ENCODE peak calls at places on chromosomes 11 and 22, in six cellular contexts. I is EH; L is substantia nigra; O is breast epithelium; W is vagina; P is stimulated activated CD4-positive, alpha-beta T cell treated with anti-CD3 and anti-CD28 coated beads, Interleukin-4, amount 100 ng/mL, for 48 hours. K is an unnamed sample.
A peak's percentile ranks its signal among the peaks of the same experiment; 100 is the strongest.

GRCh38 chr11:32164836-32165235 is 74.0 kb downstream of the RCN1 start:
- DNase-seq in W (no peak), L (no peak), O (no peak), P (no peak), I (no peak), K (no peak)

GRCh38 chr22:44091751-44092150 is 67.6 kb downstream of the PARVB start:
- DNase-seq in L (no peak), O (no peak), W (no peak), I (no peak), P (no peak), K (no peak)

GRCh38 chr11:8533332-8533731 is 60.7 kb downstream of the STK33 start:
- DNase-seq in L (no peak), W (no peak), I (no peak), O (no peak), P (no peak), K (no peak)

GRCh38 chr11:113314065-113314388 is 356 bp upstream of the TTC12 start:
- DNase-seq in I (no peak), P (no peak), W (no peak), L (no peak), O (no peak), K (no peak)

GRCh38 chr11:19978668-19979518 is 181.4 kb downstream of the DBX1 start:
- DNase-seq in P (no peak), W (no peak), I (peak; percentile 86), O (no peak), L (no peak), K (peak; percentile 84)

GRCh38 chr22:30488121-30488520 is 16.3 kb upstream of the SEC14L3 start:
- DNase-seq in L (no peak), O (no peak), W (no peak), I (no peak), P (no peak), K (no peak)

GRCh38 chr11:130995266-130995665 is 79.0 kb upstream of the SNX19 start:
- DNase-seq in P (no peak), L (no peak), W (no peak), O (no peak), I (no peak), K (no peak)

GRCh38 chr11:120562806-120563425 is 51.4 kb downstream of the GRIK4 start:
- DNase-seq in W (no peak), P (no peak), I (no peak), O (no peak), L (no peak), K (no peak)

GRCh38 chr22:49848690-49849160 is 4.9 kb upstream of the ZBED4 start:
- DNase-seq in W (no peak), P (no peak), O (peak; percentile 52), I (no peak), L (no peak), K (peak; percentile 15)

GRCh38 chr11:76600124-76600655 is 70.4 kb downstream of the LRRC32 start:
- DNase-seq in I (no peak), P (no peak), L (no peak), W (peak; percentile 46), O (peak; percentile 25), K (no peak)

GRCh38 chr11:127000291-127000968 is at the start of gene KIRREL3:
- DNase-seq in L (peak; percentile 71), W (no peak), I (peak; percentile 68), P (no peak), O (no peak), K (peak; percentile 69)

GRCh38 chr22:44870021-44870420 is 117.6 kb downstream of the ARHGAP8 start:
- DNase-seq in L (no peak), W (no peak), P (no peak), I (peak; percentile 29), O (no peak), K (peak; percentile 64)

GRCh38 chr22:44604455-44604854 is 97.5 kb upstream of the PRR5 start:
- DNase-seq in O (no peak), W (no peak), I (no peak), P (no peak), L (no peak), K (no peak)

GRCh38 chr11:21710791-21711190 is 482.1 kb upstream of the ANO5 start:
- DNase-seq in P (no peak), W (no peak), L (no peak), O (no peak), I (no peak), K (no peak)

GRCh38 chr11:111923951-111924350 is 5.2 kb downstream of the C11orf52 start:
- DNase-seq in L (no peak), W (no peak), O (no peak), P (no peak), I (peak; percentile 69), K (no peak)

GRCh38 chr22:48476599-48476998 is 1351.1 kb downstream of the BRD1 start:
- DNase-seq in O (peak; percentile 47), I (no peak), W (no peak), L (no peak), P (no peak), K (no peak)

GRCh38 chr11:34188181-34188580 is 82.8 kb downstream of the NAT10 start:
- DNase-seq in O (no peak), L (no peak), I (no peak), P (no peak), W (no peak), K (no peak)

GRCh38 chr11:116232364-116232801 is 540.4 kb downstream of the BUD13 start:
- DNase-seq in P (no peak), L (peak; percentile 40), O (no peak), W (no peak), I (no peak), K (peak; percentile 36)

GRCh38 chr22:48734961-48735360 is 1092.7 kb downstream of the BRD1 start:
- DNase-seq in P (no peak), I (no peak), W (no peak), O (no peak), L (no peak), K (no peak)

GRCh38 chr11:117545706-117546105 is 218.1 kb downstream of the CEP164 start:
- DNase-seq in W (no peak), I (no peak), L (no peak), P (no peak), O (no peak), K (no peak)

GRCh38 chr22:39917091-39917703 is 16.3 kb downstream of the GRAP2 start:
- DNase-seq in W (no peak), P (no peak), I (no peak), O (no peak), L (no peak), K (no peak)

GRCh38 chr11:46456676-46457432 is 65.3 kb upstream of the CHRM4 start:
- DNase-seq in P (no peak), W (no peak), O (no peak), L (no peak), I (no peak), K (no peak)

GRCh38 chr11:64963072-64963631 is 8.8 kb downstream of the MAJIN start:
- DNase-seq in W (no peak), P (no peak), O (no peak), L (no peak), I (no peak), K (no peak)

GRCh38 chr11:30017467-30017895 is 651 bp upstream of the KCNA4 start:
- DNase-seq in I (no peak), P (no peak), O (no peak), W (no peak), L (no peak), K (peak; percentile 5)

GRCh38 chr22:27302501-27302900 is 499.1 kb downstream of the MN1 start:
- DNase-seq in O (no peak), P (no peak), W (no peak), L (no peak), I (no peak), K (no peak)

GRCh38 chr11:116499396-116500001 is 273.3 kb downstream of the BUD13 start:
- DNase-seq in O (peak; percentile 65), I (peak; percentile 45), W (no peak), P (peak; percentile 76), L (peak; percentile 33), K (peak; percentile 73)

GRCh38 chr11:131464024-131464423 is 93.6 kb downstream of the NTM start:
- DNase-seq in I (no peak), P (no peak), L (no peak), W (no peak), O (no peak), K (no peak)

GRCh38 chr22:32323513-32324164 is 34.0 kb upstream of the RFPL3 start:
- DNase-seq in L (no peak), P (no peak), I (no peak), W (peak; percentile 82), O (peak; percentile 48), K (no peak)

GRCh38 chr11:14593671-14594070 is 49.9 kb upstream of the PDE3B start:
- DNase-seq in W (no peak), L (no peak), I (no peak), O (no peak), P (no peak), K (no peak)

GRCh38 chr11:94938399-94939055 is 34.8 kb downstream of the CWC15 start:
- DNase-seq in I (peak; percentile 99), O (no peak), L (peak; percentile 86), P (no peak), W (no peak), K (peak; percentile 80)

GRCh38 chr11:130550160-130550559 is 101.7 kb downstream of the ADAMTS15 start:
- DNase-seq in L (no peak), P (no peak), W (no peak), O (no peak), I (no peak), K (no peak)

GRCh38 chr11:12087075-12087775 is 23.2 kb upstream of the MICAL2 start:
- DNase-seq in P (no peak), W (no peak), O (no peak), L (peak; percentile 34), I (peak; percentile 89), K (peak; percentile 76)

GRCh38 chr11:3126207-3126865 is 38.8 kb downstream of the OSBPL5 start:
- DNase-seq in L (no peak), P (no peak), O (peak; percentile 76), W (no peak), I (no peak), K (no peak)

GRCh38 chr11:75814369-75814685 is 683 bp upstream of the UVRAG start:
- DNase-seq in I (no peak), P (no peak), L (no peak), O (no peak), W (no peak), K (no peak)

GRCh38 chr22:24156146-24156914 is 25.0 kb upstream of the SUSD2 start:
- DNase-seq in I (peak; percentile 64), L (peak; percentile 81), W (no peak), O (no peak), P (peak; percentile 55), K (peak; percentile 75)

GRCh38 chr11:111454561-111455192 is 57.5 kb downstream of the BTG4 start:
- DNase-seq in P (peak; percentile 70), L (peak; percentile 47), I (peak; percentile 76), O (no peak), W (no peak), K (peak; percentile 84)

GRCh38 chr11:86717817-86718501 is 45.5 kb upstream of the ME3 start:
- DNase-seq in P (no peak), W (no peak), L (no peak), I (no peak), O (no peak), K (no peak)

K was measured in astrocyte of the hippocampus.